ENCODE peak calls at places on chromosome 12, in four cellular contexts. R is K562, V is GM12878, F is HepG2. K is an unnamed sample.

GRCh38 chr12:49832836-49833421 is 4.7 kb upstream of the NCKAP5L start:
- DNase-seq in R (no peak), V (no peak), F (no peak), K (no peak)

GRCh38 chr12:103441437-103442186 is 54.2 kb downstream of the C12orf42 start:
- DNase-seq in R (no peak), V (peak; percentile 97), F (no peak), K (no peak)

GRCh38 chr12:67355428-67356385 is 86.5 kb downstream of the CAND1 start:
- DNase-seq in R (peak; percentile 52), V (peak; percentile 16), F (peak; percentile 42), K (peak; percentile 40)

GRCh38 chr12:22037952-22038351 is 8.1 kb upstream of the CMAS start:
- DNase-seq in R (no peak), V (no peak), F (no peak), K (no peak)

GRCh38 chr12:94671917-94672316 is 21.6 kb upstream of the TMCC3 start:
- DNase-seq in R (no peak), V (no peak), F (no peak), K (no peak)

GRCh38 chr12:111091036-111091435 is 170.7 kb upstream of the MYL2 start:
- DNase-seq in R (no peak), V (no peak), F (no peak), K (no peak)

GRCh38 chr12:90335561-90335960 is 619.4 kb downstream of the CCER1 start:
- DNase-seq in R (no peak), V (no peak), F (no peak), K (no peak)

GRCh38 chr12:68610435-68611093 is at the start of gene RAP1B:
- DNase-seq in R (peak; percentile 93), V (no peak), F (peak; percentile 79), K (peak; percentile 98)

GRCh38 chr12:51907083-51907863 is at the start of gene ACVRL1:
- DNase-seq in R (no peak), V (no peak), F (no peak), K (no peak)

GRCh38 chr12:14239350-14239934 is 126.0 kb upstream of the ATF7IP start:
- DNase-seq in R (no peak), V (peak; percentile 86), F (peak; percentile 85), K (peak; percentile 45)

GRCh38 chr12:26378721-26379120 is 183.3 kb downstream of the SSPN start:
- DNase-seq in R (no peak), V (no peak), F (no peak), K (no peak)

DNA sequence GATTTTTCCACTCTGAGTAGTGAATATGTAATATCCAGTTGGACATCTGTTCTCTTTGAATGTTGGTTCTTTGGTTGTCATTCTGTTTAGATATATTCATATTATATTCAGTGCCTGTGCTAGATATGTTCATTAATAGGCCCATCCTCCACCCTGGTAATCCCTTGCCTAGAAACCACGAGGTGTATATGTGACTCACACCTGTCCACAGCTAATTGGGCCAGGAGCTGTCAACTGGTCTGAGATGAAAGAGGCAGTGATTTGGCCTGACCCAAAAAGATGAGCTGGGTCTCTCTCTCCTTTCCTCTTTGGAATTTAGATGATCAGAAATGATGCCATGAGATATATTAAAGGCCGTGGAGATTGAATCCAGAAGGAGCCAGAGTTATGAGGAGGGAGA is 261.1 kb upstream of the LRIG3 start:
- DNase-seq in R (no peak), V (no peak), F (no peak), K (no peak)
- TF ChIP-seq YY1 in R (no peak), V (no peak), F (no peak), K (no peak)

DNA sequence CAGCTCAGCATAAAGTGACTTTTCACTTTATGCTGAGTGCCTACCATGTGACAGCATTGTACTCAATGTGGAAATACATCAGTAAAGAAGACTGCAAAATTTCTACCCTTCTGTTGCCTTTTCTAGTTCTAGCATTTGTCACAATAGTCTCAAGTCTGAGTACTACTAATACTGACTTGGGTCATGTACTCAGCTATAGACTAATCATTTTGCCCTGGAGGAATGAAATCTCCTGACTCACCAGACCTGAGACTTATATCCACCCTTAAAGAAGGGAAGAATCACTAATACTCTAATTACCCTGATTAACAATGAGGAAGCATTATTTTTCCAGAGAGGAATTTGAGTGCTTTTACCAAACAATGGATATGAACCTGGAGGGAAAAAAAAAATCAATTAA is 386.4 kb downstream of the SYT1 start:
- DNase-seq in R (no peak), V (no peak), F (no peak), K (no peak)
- TF ChIP-seq SMC3 in R (no peak), V (no peak), F (no peak), K (no peak)

GRCh38 chr12:63991036-63991547 is 146.6 kb downstream of the SRGAP1 start:
- DNase-seq in R (no peak), V (no peak), F (no peak), K (no peak)
- TF ChIP-seq YY1 in R (no peak), V (no peak), F (no peak), K (no peak)

GRCh38 chr12:58920102-58920955 is at the start of gene LRIG3:
- DNase-seq in R (peak; percentile 16), V (no peak), F (peak; percentile 76), K (peak; percentile 65)

GRCh38 chr12:58920956-58921861 is 905 bp upstream of the LRIG3 start:
- DNase-seq in R (no peak), V (no peak), F (peak; percentile 53), K (no peak)

GRCh38 chr12:58917699-58918334 is 2.5 kb downstream of the LRIG3 start:
- DNase-seq in R (no peak), V (no peak), F (no peak), K (no peak)

GRCh38 chr12:58918475-58918874 is 1.8 kb downstream of the LRIG3 start:
- DNase-seq in R (no peak), V (no peak), F (no peak), K (no peak)

GRCh38 chr12:58919271-58920101 is 818 bp downstream of the LRIG3 start:
- DNase-seq in R (no peak), V (no peak), F (peak; percentile 27), K (no peak)
- TF ChIP-seq SMC3 in R (no peak), V (no peak), F (no peak), K (no peak)

GRCh38 chr12:124162151-124163110 is 132.5 kb upstream of the RFLNA start:
- DNase-seq in R (peak; percentile 13), V (no peak), F (no peak), K (no peak)
- TF ChIP-seq YY1 in R (no peak), V (no peak), F (no peak), K (no peak)

GRCh38 chr12:118373628-118374027 is 921 bp upstream of the TAOK3 start:
- DNase-seq in R (peak; percentile 57), V (no peak), F (peak; percentile 38), K (no peak)

GRCh38 chr12:118374126-118374725 is 1.5 kb upstream of the TAOK3 start:
- DNase-seq in R (peak; percentile 35), V (no peak), F (no peak), K (no peak)

GRCh38 chr12:118376089-118377004 is at the start of gene SUDS3:
- DNase-seq in R (peak; percentile 92), V (peak; percentile 73), F (peak; percentile 78), K (peak; percentile 90)

GRCh38 chr12:118375348-118375747 is 1.0 kb upstream of the SUDS3 start:
- DNase-seq in R (peak; percentile 35), V (no peak), F (no peak), K (no peak)

GRCh38 chr12:118374909-118375308 is 1.4 kb upstream of the SUDS3 start:
- DNase-seq in R (no peak), V (no peak), F (no peak), K (no peak)
- TF ChIP-seq SMC3 in R (no peak), V (no peak), F (no peak), K (no peak)

GRCh38 chr12:33533527-33533926 is 93.9 kb upstream of the SYT10 start:
- DNase-seq in R (no peak), V (no peak), F (no peak), K (no peak)

GRCh38 chr12:33531261-33531660 is 91.6 kb upstream of the SYT10 start:
- DNase-seq in R (no peak), V (no peak), F (no peak), K (no peak)

GRCh38 chr12:33529810-33530209 is 90.2 kb upstream of the SYT10 start:
- DNase-seq in R (no peak), V (no peak), F (no peak), K (no peak)
- TF ChIP-seq YY1 in R (no peak), V (no peak), F (no peak), K (no peak)